ENCODE peak calls at places on chromosomes 6 and 20, in five cellular contexts. W is naive thymus-derived CD8-positive, alpha-beta T cell; R is WERI-Rb-1; S is NCI-H2029; P is HS-5. T is an unnamed sample.

GRCh38 chr6:7919871-7920270 is 9.3 kb upstream of the TXNDC5 start:
- DNase-seq in W (no peak), R (no peak), S (no peak), P (no peak), T (peak)

GRCh38 chr20:34943808-34944568 is 11.6 kb downstream of the GSS start:
- DNase-seq in W (no peak), R (no peak), S (no peak), P (no peak), T (no peak)

GRCh38 chr20:38298768-38299288 is 5.1 kb upstream of the BPI start:
- DNase-seq in W (no peak), R (no peak), S (no peak), P (no peak), T (no peak)

GRCh38 chr6:72676995-72677394 is 55.1 kb downstream of the KCNQ5 start:
- DNase-seq in W (no peak), R (no peak), S (no peak), P (no peak), T (no peak)

GRCh38 chr20:19815553-19815991 is 57.5 kb downstream of the RIN2 start:
- DNase-seq in W (no peak), R (no peak), S (no peak), P (peak), T (peak)

GRCh38 chr6:14286144-14286543 is 168.6 kb downstream of the CD83 start:
- DNase-seq in W (no peak), R (no peak), S (no peak), P (peak), T (no peak)

GRCh38 chr6:113829702-113830058 is 27.5 kb upstream of the MARCKS start:
- DNase-seq in W (no peak), R (no peak), S (no peak), P (no peak), T (peak)

GRCh38 chr6:137867685-137868509 is 838 bp downstream of the TNFAIP3 start:
- DNase-seq in W (peak), R (peak), S (no peak), P (no peak), T (no peak)

GRCh38 chr20:59438201-59438600 is 137.8 kb downstream of the EDN3 start:
- DNase-seq in W (no peak), R (no peak), S (no peak), P (no peak), T (no peak)

GRCh38 chr6:12467706-12468670 is 177.8 kb downstream of the EDN1 start:
- DNase-seq in W (no peak), R (no peak), S (no peak), P (no peak), T (no peak)

T was measured in kidney epithelial cell.